ENCODE peak calls at places on chromosomes 12 and 14, in nine cellular contexts. Y is KBM-7; D is RPMI7951; R is stimulated activated CD4-positive, alpha-beta T cell treated with anti-CD3 and anti-CD28 coated beads, Interleukin-2, amount 100 ng/mL, for 48 hours; U is NCI-H1105; G is amniotic stem cell; E is CD4-positive, alpha-beta memory T cell; N is BE2C; L is A549. P is an unnamed sample.

GRCh38 chr12:89179983-89180382 is 172.3 kb downstream of the DUSP6 start:
- DNase-seq in Y (peak), D (peak), R (no peak), U (peak), G (no peak), E (no peak), N (peak), L (peak), P (no peak)

GRCh38 chr12:6768385-6769002 is 2.3 kb downstream of the PTMS start:
- DNase-seq in Y (no peak), D (no peak), R (no peak), U (no peak), G (no peak), E (no peak), N (no peak), L (no peak), P (no peak)

GRCh38 chr14:68598621-68599447 is 194.0 kb downstream of the ZFP36L1 start:
- DNase-seq in Y (peak), D (peak), R (no peak), U (no peak), G (peak), E (no peak), N (no peak), L (peak), P (no peak)

GRCh38 chr12:84982888-84983287 is 53.2 kb downstream of the TSPAN19 start:
- DNase-seq in Y (no peak), D (no peak), R (no peak), U (no peak), G (no peak), E (no peak), N (no peak), L (no peak), P (no peak)

GRCh38 chr12:93080994-93081809 is 152.1 kb upstream of the EEA1 start:
- DNase-seq in Y (no peak), D (peak), R (no peak), U (peak), G (no peak), E (no peak), N (no peak), L (no peak), P (no peak)

GRCh38 chr12:104680506-104680905 is 223.8 kb downstream of the CHST11 start:
- DNase-seq in Y (no peak), D (no peak), R (no peak), U (no peak), G (no peak), E (no peak), N (no peak), L (no peak), P (peak)

GRCh38 chr12:28107679-28108078 is 82.6 kb upstream of the CCDC91 start:
- DNase-seq in Y (peak), D (peak), R (no peak), U (no peak), G (no peak), E (no peak), N (no peak), L (no peak), P (no peak)

GRCh38 chr14:61255968-61256367 is 25.2 kb downstream of the TMEM30B start:
- DNase-seq in Y (no peak), D (no peak), R (no peak), U (no peak), G (no peak), E (no peak), N (no peak), L (no peak), P (no peak)

GRCh38 chr14:90517431-90517841 is 120.6 kb downstream of the CALM1 start:
- DNase-seq in Y (no peak), D (no peak), R (no peak), U (peak), G (no peak), E (no peak), N (no peak), L (no peak), P (no peak)

P was measured in DND-41.